ENCODE peak calls at places on chromosomes 16 and 17, in four cellular contexts. A, T, K and I are unnamed samples.

GRCh38 chr16:25699069-25699468 is 7.3 kb downstream of the HS3ST4 start:
- DNase-seq in A (no peak), T (no peak), K (no peak), I (no peak)

GRCh38 chr16:79897444-79898146 is 297.1 kb upstream of the MAF start:
- DNase-seq in A (no peak), T (peak), K (no peak), I (no peak)

GRCh38 chr17:10233157-10233556 is 34.8 kb upstream of the GAS7 start:
- DNase-seq in A (no peak), T (no peak), K (no peak), I (no peak)

GRCh38 chr17:81300586-81301155 is 5.6 kb upstream of the SLC38A10 start:
- DNase-seq in A (no peak), T (no peak), K (no peak), I (no peak)

GRCh38 chr16:9525037-9525436 is 433.6 kb downstream of the HAPSTR1 start:
- DNase-seq in A (no peak), T (no peak), K (no peak), I (no peak)

GRCh38 chr16:79283578-79283977 is 317.0 kb downstream of the MAF start:
- DNase-seq in A (no peak), T (no peak), K (no peak), I (no peak)

GRCh38 chr17:44878627-44879221 is 20.5 kb downstream of the EFTUD2 start:
- DNase-seq in A (no peak), T (peak), K (no peak), I (no peak)

GRCh38 chr16:74477226-74477625 is 55.9 kb upstream of the CLEC18B start:
- DNase-seq in A (no peak), T (peak), K (no peak), I (no peak)

GRCh38 chr17:49210158-49211029 is at the start of the genes ABI3 and GNGT2:
- DNase-seq in A (peak), T (no peak), K (no peak), I (peak)

GRCh38 chr16:50153648-50154368 is 702 bp downstream of the TENT4B start:
- DNase-seq in A (no peak), T (no peak), K (peak), I (peak)

GRCh38 chr17:40331743-40332641 is 23.0 kb downstream of the RARA start:
- DNase-seq in A (no peak), T (no peak), K (no peak), I (no peak)

GRCh38 chr17:2958706-2959222 is 104.6 kb downstream of the OR1D5 start:
- DNase-seq in A (no peak), T (no peak), K (no peak), I (no peak)

GRCh38 chr17:38657824-38658740 is 16.7 kb downstream of the EPOP start:
- DNase-seq in A (no peak), T (no peak), K (no peak), I (no peak)

GRCh38 chr17:62043140-62043539 is 21.9 kb downstream of the MED13 start:
- DNase-seq in A (no peak), T (no peak), K (no peak), I (no peak)

GRCh38 chr16:11389083-11389482 is 43.8 kb downstream of the RMI2 start:
- DNase-seq in A (no peak), T (no peak), K (no peak), I (no peak)

GRCh38 chr17:79212150-79213087 is 137.8 kb downstream of the ENGASE start:
- DNase-seq in A (no peak), T (no peak), K (no peak), I (peak)

GRCh38 chr17:74720506-74720905 is 7.8 kb upstream of the CD300LF start:
- DNase-seq in A (no peak), T (no peak), K (no peak), I (no peak)

GRCh38 chr17:79658811-79659207 is 48.0 kb upstream of the RBFOX3 start:
- DNase-seq in A (no peak), T (peak), K (peak), I (peak)

GRCh38 chr17:57515662-57516211 is 229.4 kb downstream of the CCDC182 start:
- DNase-seq in A (no peak), T (no peak), K (no peak), I (no peak)

GRCh38 chr16:26952411-26952810 is 114.3 kb upstream of the C16orf82 start:
- DNase-seq in A (no peak), T (no peak), K (no peak), I (peak)

GRCh38 chr17:2335726-2336214 is 487 bp downstream of the TSR1 start:
- DNase-seq in A (no peak), T (no peak), K (peak), I (no peak)

GRCh38 chr17:21375757-21376584 is at the start of gene KCNJ12:
- DNase-seq in A (no peak), T (no peak), K (no peak), I (peak)

GRCh38 chr16:83305092-83305491 is 502.7 kb upstream of the HSBP1 start:
- DNase-seq in A (no peak), T (no peak), K (no peak), I (no peak)

GRCh38 chr16:58267524-58268243 is 27.1 kb downstream of the PRSS54 start:
- DNase-seq in A (no peak), T (no peak), K (no peak), I (no peak)
- TF ChIP-seq NR2C2 in A (no peak), T (no peak), K (no peak), I (no peak)

GRCh38 chr16:89471225-89471624 is 19.1 kb downstream of the ANKRD11 start:
- DNase-seq in A (no peak), T (no peak), K (no peak), I (no peak)
- TF ChIP-seq NR2C2 in A (no peak), T (no peak), K (no peak), I (no peak)

DNA sequence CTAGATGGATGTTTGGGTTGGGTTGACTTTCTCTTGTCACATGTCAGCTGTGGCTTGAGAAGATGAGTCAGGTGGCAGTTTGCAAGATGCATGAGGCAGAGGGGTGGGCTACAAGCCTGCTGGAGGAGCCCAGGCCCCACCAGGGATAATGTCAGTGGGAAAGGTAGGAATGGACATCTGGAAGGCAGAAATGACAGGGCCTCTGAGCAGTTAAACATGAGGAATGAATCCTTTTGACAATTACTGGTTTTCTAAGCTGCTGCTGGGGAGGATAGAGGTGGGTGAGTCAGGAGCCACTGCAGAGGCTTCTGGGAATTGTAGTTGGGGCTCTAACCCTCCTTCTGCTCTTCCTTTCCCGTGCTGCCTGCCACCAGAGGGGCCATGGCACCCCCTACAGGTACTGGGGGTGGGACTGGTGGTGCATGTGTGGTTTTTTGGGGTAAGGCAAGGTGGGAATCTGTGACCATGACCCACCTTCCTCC is 15.7 kb downstream of the SLC52A1 start:
- DNase-seq in A (no peak), T (no peak), K (peak), I (peak)
- TF ChIP-seq NR2C2 in A (no peak), T (no peak), K (no peak), I (no peak)

DNA sequence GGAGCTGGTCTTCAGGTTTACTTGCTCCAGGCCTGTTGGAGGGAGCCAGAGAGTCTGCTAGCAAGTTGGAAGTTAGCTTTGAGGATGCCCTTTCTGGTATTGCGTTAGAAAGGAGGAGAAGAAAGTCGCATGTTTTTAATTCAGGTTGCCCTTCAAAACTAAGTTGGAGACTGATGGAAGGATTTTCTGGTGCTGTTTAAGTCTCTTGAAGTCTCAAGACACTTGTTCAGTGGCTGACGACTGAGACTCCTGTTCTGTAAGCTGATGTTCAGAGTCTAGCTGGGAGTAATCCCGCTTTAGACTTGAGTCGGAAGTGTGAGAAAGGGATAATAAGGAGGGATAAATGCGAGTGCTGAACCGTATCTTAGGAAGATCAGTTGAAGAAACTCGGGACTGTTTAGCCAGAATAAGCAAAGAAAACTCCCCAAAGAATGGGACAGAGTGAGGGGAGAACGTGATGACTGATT is 740 bp downstream of the AATF start:
- DNase-seq in A (no peak), T (peak), K (no peak), I (no peak)
- TF ChIP-seq NR2C2 in A (no peak), T (no peak), K (no peak), I (no peak)

DNA sequence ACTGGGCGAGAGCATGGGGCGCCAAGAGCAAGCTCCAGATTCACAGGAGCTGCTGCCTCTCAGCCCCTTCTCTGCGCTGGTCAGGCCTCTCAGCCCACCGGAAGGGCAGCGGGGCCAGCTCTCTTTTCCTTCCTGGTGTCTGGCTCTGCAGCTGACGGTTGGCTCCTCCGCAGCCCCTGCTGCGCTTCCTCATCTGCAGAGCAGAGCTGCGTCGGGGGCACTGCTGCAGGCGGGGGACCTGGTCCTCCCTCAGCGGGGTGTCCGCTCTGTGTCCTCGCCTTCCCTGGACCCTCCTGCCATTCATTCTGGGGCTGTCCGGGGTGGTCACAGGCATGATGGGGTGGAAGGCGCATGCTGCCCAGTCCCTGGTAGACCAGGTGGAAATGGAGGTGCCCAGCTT is 84.6 kb downstream of the IRF8 start:
- DNase-seq in A (no peak), T (no peak), K (no peak), I (no peak)
- TF ChIP-seq NR2C2 in A (no peak), T (no peak), K (no peak), I (no peak)

GRCh38 chr17:78111012-78111726 is 17.4 kb downstream of the TMC6 start:
- DNase-seq in A (no peak), T (no peak), K (no peak), I (no peak)

GRCh38 chr17:78112508-78113471 is 15.8 kb downstream of the TMC6 start:
- DNase-seq in A (no peak), T (peak), K (peak), I (peak)

GRCh38 chr17:78113804-78114785 is 14.5 kb downstream of the TMC6 start:
- DNase-seq in A (no peak), T (no peak), K (no peak), I (no peak)

GRCh38 chr17:78110363-78111011 is 18.1 kb downstream of the TMC6 start:
- DNase-seq in A (no peak), T (no peak), K (no peak), I (no peak)

GRCh38 chr17:78111727-78112507 is 16.6 kb downstream of the TMC6 start:
- DNase-seq in A (no peak), T (no peak), K (no peak), I (no peak)
- TF ChIP-seq NR2C2 in A (no peak), T (no peak), K (no peak), I (no peak)

GRCh38 chr17:16415031-16415924 is at the start of gene TRPV2:
- DNase-seq in A (peak), T (peak), K (peak), I (peak)
- TF ChIP-seq NR2C2 in A (no peak), T (no peak), K (peak), I (no peak)

DNA sequence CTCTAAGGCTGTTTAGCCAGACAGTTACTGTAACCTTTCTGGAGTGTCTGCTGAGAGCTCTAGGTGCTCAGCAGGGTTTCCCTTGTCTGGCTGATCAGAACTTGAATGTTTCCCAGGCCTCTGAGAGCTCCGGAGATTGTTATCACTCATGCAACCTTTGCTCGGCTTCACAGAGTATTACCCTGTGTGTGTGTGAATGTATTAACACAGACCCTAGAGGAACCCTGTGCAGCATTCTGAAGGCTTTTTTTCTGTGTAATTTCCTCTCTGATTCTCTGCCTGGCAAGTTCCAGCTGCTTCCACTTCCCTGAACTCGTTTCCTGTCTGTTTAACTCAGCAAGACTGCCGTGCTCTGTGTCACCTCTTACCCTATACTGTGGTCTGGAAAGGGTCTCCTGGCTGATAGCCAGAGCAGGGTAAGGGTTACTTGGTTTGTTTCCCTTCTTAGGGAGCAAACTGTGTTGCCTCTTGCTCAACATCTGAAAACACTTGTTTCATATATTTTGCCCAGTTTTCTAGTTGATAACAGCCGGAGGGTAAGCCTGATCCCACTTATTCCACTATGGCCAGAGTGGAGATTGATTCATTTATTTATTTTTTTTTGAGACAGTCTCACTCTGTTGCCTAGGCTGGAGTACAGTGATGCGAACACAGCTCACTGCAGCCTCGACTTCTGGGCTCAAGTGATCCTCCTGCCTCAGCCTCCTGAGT is 21.7 kb downstream of the PRMT7 start:
- DNase-seq in A (no peak), T (peak), K (no peak), I (no peak)
- TF ChIP-seq NR2C2 in A (no peak), T (no peak), K (no peak), I (no peak)

GRCh38 chr16:568401-569258 is 1.1 kb upstream of the PIGQ start:
- DNase-seq in A (no peak), T (no peak), K (peak), I (no peak)
- TF ChIP-seq NR2C2 in A (no peak), T (no peak), K (no peak), I (no peak)